ENCODE peak calls at places on chromosome 12, in four cellular contexts. F is kidney, X is RWPE1, V is right atrium auricular region. W is an unnamed sample.

GRCh38 chr12:50314629-50315312 is 31.5 kb upstream of the LIMA1 start:
- DNase-seq in F (no peak), X (peak), V (no peak), W (peak)

GRCh38 chr12:89470741-89471504 is 53.7 kb downstream of the GALNT4 start:
- DNase-seq in F (no peak), X (no peak), V (no peak), W (no peak)

GRCh38 chr12:120849765-120850164 is 54.4 kb downstream of the SPPL3 start:
- DNase-seq in F (no peak), X (peak), V (no peak), W (no peak)

GRCh38 chr12:110750784-110751461 is 8.2 kb upstream of the PPP1CC start:
- DNase-seq in F (no peak), X (no peak), V (no peak), W (no peak)

GRCh38 chr12:99824900-99825562 is 159.7 kb downstream of the ANKS1B start:
- DNase-seq in F (no peak), X (no peak), V (no peak), W (no peak)

GRCh38 chr12:60201891-60202290 is 606.1 kb downstream of the SLC16A7 start:
- DNase-seq in F (no peak), X (no peak), V (no peak), W (no peak)

GRCh38 chr12:1595026-1595561 is 713 bp upstream of the FBXL14 start:
- DNase-seq in F (no peak), X (no peak), V (no peak), W (no peak)

GRCh38 chr12:118541945-118542344 is 165.6 kb downstream of the SUDS3 start:
- DNase-seq in F (no peak), X (no peak), V (no peak), W (no peak)

GRCh38 chr12:79071498-79071897 is 206.9 kb downstream of the SYT1 start:
- DNase-seq in F (no peak), X (no peak), V (no peak), W (no peak)

GRCh38 chr12:110338754-110339153 is 57.7 kb downstream of the ATP2A2 start:
- DNase-seq in F (no peak), X (no peak), V (no peak), W (no peak)

GRCh38 chr12:109770104-109770860 is 56.7 kb downstream of the FAM222A start:
- DNase-seq in F (peak), X (no peak), V (no peak), W (no peak)

GRCh38 chr12:90333939-90334338 is 621.0 kb downstream of the CCER1 start:
- DNase-seq in F (no peak), X (peak), V (no peak), W (no peak)

GRCh38 chr12:75812341-75813018 is 219.1 kb downstream of the PHLDA1 start:
- DNase-seq in F (no peak), X (no peak), V (no peak), W (no peak)

GRCh38 chr12:29497588-29497987 is at the start of gene OVCH1:
- DNase-seq in F (no peak), X (no peak), V (no peak), W (no peak)

DNA sequence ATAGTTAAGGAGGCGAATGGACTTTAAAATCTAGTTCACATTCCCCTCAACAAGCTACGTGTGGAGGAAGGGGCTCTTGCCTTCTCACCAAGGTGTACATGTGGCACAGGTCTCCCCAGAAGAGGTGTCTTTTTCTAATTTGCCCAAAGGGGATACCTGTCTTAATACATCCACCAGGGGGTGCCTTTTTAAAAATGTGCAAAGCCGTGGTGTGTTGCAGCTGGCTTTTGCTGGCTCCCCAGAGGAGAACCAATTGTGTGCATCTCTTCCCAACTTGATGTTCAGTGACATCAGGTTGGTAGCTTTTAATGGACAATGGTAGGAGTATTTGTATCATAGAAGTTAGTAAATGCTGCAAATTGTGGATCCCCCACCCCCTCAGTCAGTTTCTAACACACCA is 33.8 kb downstream of the CREBL2 start:
- DNase-seq in F (no peak), X (peak), V (no peak), W (no peak)
- TF ChIP-seq CTCF in F (peak), X (no peak), V (peak), W (peak)

DNA sequence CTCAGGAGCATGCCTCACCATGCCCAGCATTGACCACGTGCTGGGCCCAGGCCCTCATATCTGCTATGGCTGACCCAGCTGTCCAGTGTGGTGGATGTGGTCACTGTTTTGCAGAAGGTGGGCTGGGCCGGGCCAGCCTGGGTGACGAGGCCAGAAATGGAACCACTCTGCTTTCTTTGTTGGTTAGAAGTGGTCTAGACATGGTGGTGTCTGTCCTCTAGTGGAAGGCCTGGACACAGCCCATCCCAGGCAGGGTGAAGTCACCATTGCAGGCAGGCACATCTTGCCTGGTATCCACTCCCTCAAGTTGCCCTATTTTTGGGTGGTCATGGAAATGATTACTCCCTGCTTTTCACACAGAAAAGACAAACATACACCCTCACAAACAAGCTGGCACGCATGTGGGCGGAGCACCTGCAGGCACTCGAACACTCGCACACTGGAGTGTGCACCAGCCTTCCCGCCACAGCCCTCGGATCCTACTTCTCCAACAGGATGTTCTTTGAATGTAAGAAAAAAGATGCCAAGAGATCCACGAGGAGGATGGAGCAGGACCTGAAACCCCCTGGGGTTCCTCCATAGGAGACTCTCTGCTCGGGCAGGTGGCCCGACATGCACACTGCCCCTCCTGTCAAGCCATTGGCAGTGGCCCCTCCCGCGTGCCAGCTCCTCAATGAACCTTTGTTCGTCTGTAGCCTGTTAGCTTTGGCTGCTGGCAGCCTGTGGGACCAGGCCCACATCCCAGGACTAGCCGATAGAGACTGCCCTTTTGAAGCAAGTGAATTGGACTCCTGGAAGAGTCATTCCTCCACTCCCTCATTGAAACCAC is 38.4 kb downstream of the MLXIP start:
- DNase-seq in F (peak), X (no peak), V (no peak), W (no peak)
- TF ChIP-seq CTCF in F (no peak), X (no peak), V (peak), W (no peak)

GRCh38 chr12:11026118-11026517 is 3.7 kb upstream of the TAS2R19 start:
- DNase-seq in F (no peak), X (no peak), V (no peak), W (no peak)
- TF ChIP-seq CTCF in F (no peak), X (no peak), V (no peak), W (peak)

GRCh38 chr12:132341318-132342050 is 12.1 kb upstream of the GALNT9 start:
- DNase-seq in F (no peak), X (no peak), V (no peak), W (no peak)

GRCh38 chr12:132343294-132343972 is 14.0 kb upstream of the GALNT9 start:
- DNase-seq in F (no peak), X (no peak), V (no peak), W (no peak)

GRCh38 chr12:132342828-132343227 is 13.4 kb upstream of the GALNT9 start:
- DNase-seq in F (no peak), X (no peak), V (no peak), W (no peak)

GRCh38 chr12:132344181-132344580 is 14.8 kb upstream of the GALNT9 start:
- DNase-seq in F (no peak), X (no peak), V (no peak), W (no peak)

GRCh38 chr12:132342322-132342721 is 12.9 kb upstream of the GALNT9 start:
- DNase-seq in F (no peak), X (peak), V (no peak), W (no peak)
- TF ChIP-seq CTCF in F (peak), X (peak), V (no peak), W (no peak)

GRCh38 chr12:114917307-114917706 is 233.3 kb upstream of the TBX3 start:
- DNase-seq in F (no peak), X (no peak), V (no peak), W (no peak)

GRCh38 chr12:114916531-114916930 is 232.6 kb upstream of the TBX3 start:
- DNase-seq in F (no peak), X (no peak), V (no peak), W (no peak)

GRCh38 chr12:114917953-114918352 is 234.0 kb upstream of the TBX3 start:
- DNase-seq in F (no peak), X (no peak), V (no peak), W (no peak)

GRCh38 chr12:114919479-114919878 is 235.5 kb upstream of the TBX3 start:
- DNase-seq in F (no peak), X (no peak), V (no peak), W (no peak)

DNA sequence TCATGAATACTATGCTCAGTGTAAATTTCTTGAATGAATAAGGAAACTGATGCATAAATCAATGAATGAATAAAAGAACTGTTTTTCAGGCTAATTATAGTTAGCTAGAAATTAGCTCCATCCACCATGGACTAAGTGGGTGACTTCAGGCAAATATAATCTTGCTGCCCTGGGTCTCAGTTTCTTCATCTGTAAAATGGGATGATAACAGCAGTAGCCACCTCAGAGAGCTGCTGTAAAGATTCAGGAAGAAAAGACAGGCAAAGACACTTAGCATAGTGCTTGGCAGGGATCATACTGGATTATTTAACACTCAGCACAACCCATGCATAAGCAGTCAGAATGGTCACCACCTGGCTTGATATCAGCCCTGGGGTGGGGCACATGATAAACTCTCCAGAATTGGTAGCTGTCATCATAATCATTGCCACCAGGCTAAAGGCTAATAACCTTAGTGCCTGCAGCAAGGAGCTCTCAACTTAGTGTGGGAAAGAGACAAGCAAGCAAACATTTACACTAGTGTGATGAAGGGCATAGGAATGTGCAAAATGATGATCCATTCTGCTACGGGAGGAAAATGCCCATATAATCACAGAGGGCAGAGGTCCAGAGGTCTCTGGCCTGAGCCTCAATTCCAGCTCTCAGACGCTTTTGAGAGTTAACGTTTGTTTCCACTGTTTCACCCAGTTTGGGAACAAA is 234.7 kb upstream of the TBX3 start:
- DNase-seq in F (no peak), X (peak), V (no peak), W (no peak)
- TF ChIP-seq CTCF in F (no peak), X (no peak), V (no peak), W (no peak)

GRCh38 chr12:13211859-13212664 is 15.5 kb downstream of the EMP1 start:
- DNase-seq in F (no peak), X (no peak), V (no peak), W (no peak)
- TF ChIP-seq CTCF in F (peak), X (peak), V (peak), W (peak)

GRCh38 chr12:116697305-116698130 is 40.4 kb downstream of the SPRING1 start:
- DNase-seq in F (no peak), X (no peak), V (no peak), W (no peak)
- TF ChIP-seq CTCF in F (no peak), X (no peak), V (peak), W (peak)

DNA sequence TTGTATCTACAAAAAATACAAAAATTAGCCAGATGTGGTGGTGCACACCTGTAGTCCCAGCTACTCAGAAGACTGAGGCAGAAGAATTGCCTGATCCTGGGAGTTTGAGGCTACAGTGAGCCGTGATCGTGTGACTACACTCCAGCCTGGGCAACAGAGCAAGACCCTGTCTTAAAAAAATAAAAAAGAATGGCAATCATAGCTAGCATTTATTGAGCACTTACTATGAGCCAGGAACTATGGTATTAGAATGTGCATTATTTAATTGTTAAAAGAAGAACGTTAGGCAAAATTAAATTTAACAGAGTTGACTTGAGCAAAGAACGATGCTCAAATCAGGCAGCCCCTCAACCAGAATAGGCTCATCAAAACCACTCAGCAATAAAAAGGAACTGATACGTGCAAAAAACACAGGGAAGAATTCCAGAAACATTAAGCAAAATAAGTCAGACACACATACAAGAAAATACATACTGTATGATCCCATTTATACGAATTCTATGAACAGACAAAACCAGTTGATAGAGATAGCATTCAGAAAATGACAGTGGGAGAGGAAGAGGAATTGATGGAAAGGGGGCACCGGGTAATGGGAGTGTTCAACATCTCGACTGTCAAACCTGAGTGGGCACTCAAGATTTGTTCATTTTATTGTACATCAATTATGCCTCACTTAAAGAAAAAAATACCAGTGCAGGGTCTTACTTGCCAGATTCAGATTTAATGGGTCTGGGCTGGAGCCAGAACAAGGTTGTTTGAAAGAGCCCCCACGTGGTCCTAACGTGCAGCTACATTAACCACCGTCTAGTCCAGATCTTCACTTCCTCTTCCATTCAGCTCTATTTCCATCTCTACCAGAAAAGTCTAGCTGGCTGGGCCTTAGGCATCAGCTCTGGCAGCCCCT is 8.0 kb downstream of the SCNN1A start:
- DNase-seq in F (peak), X (no peak), V (no peak), W (no peak)
- TF ChIP-seq CTCF in F (no peak), X (no peak), V (peak), W (peak)

DNA sequence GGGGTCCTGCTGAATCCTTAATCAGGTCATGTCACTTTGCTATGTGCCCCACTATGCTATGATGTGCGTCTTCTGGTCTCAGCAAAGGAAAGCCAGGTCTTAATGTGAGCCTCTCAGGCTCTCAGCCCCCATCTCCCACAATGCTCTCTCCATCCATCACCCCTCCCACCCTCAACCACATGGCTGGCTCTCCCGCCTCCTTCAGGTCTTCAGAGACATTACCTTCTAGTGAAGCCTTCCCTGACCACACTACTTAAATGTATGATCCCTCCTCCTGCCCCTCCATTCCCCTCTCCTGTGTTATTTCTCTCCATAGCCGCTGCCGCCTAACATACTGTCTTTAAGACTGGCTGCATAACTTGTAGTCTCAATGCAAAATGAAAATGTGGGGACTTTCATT is 50.5 kb downstream of the KRT80 start:
- DNase-seq in F (no peak), X (no peak), V (no peak), W (no peak)
- TF ChIP-seq CTCF in F (no peak), X (no peak), V (no peak), W (peak)

W was measured in osteocyte.